ENCODE peak calls at places on chromosomes 7 and 10, in five cellular contexts. One of them, this sample, is unnamed.
A peak's percentile ranks its signal among the peaks of the same experiment; 100 is the strongest.

GRCh38 chr10:104322416-104322782 is 15.9 kb downstream of the ITPRIP start:
- DNase-seq in HepG2: no peak
- DNase-seq in GM12878: no peak
- DNase-seq in A549: no peak
- DNase-seq in K562: no peak
- DNase-seq in this sample: peak; percentile 50

GRCh38 chr7:24035653-24036414 is 248.2 kb upstream of the NPY start:
- DNase-seq in GM12878: no peak
- DNase-seq in A549: no peak
- DNase-seq in HepG2: no peak
- DNase-seq in K562: no peak
- DNase-seq in this sample: no peak

GRCh38 chr10:36725581-36726520 is 399.5 kb upstream of the ANKRD30A start:
- DNase-seq in K562: no peak
- DNase-seq in A549: peak; percentile 86
- DNase-seq in HepG2: peak; percentile 12
- DNase-seq in GM12878: no peak
- DNase-seq in this sample: peak; percentile 47

GRCh38 chr10:132916421-132916841 is 25.9 kb downstream of the CFAP46 start:
- DNase-seq in A549: no peak
- DNase-seq in K562: no peak
- DNase-seq in HepG2: no peak
- DNase-seq in GM12878: no peak
- DNase-seq in this sample: no peak

GRCh38 chr7:17706734-17707133 is 233.6 kb downstream of the SNX13 start:
- DNase-seq in HepG2: peak; percentile 46
- DNase-seq in GM12878: peak; percentile 12
- DNase-seq in K562: peak; percentile 39
- DNase-seq in A549: peak; percentile 80
- DNase-seq in this sample: peak; percentile 43

GRCh38 chr7:26052721-26053120 is 99.3 kb upstream of the NFE2L3 start:
- DNase-seq in A549: peak; percentile 55
- DNase-seq in K562: no peak
- DNase-seq in GM12878: no peak
- DNase-seq in HepG2: no peak
- DNase-seq in this sample: no peak

GRCh38 chr7:159144756-159145543 is at the start of gene VIPR2:
- DNase-seq in GM12878: no peak
- DNase-seq in HepG2: no peak
- DNase-seq in K562: no peak
- DNase-seq in A549: no peak
- DNase-seq in this sample: peak; percentile 72

GRCh38 chr10:129844191-129844590 is 119.9 kb downstream of the EBF3 start:
- DNase-seq in GM12878: no peak
- DNase-seq in HepG2: no peak
- DNase-seq in K562: no peak
- DNase-seq in A549: no peak
- DNase-seq in this sample: no peak

GRCh38 chr10:72152286-72152685 is 63.5 kb upstream of the ANAPC16 start:
- DNase-seq in K562: no peak
- DNase-seq in A549: no peak
- DNase-seq in GM12878: no peak
- DNase-seq in HepG2: no peak
- DNase-seq in this sample: no peak

GRCh38 chr10:101903827-101904520 is 60.4 kb upstream of the KCNIP2 start:
- DNase-seq in K562: no peak
- DNase-seq in HepG2: no peak
- DNase-seq in A549: no peak
- DNase-seq in GM12878: peak; percentile 88
- DNase-seq in this sample: no peak

GRCh38 chr10:49270565-49270964 is 28.4 kb upstream of the C10orf71 start:
- DNase-seq in A549: no peak
- DNase-seq in GM12878: no peak
- DNase-seq in K562: no peak
- DNase-seq in HepG2: no peak
- DNase-seq in this sample: no peak

GRCh38 chr7:69920802-69921201 is 322.5 kb downstream of the AUTS2 start:
- DNase-seq in HepG2: no peak
- DNase-seq in A549: no peak
- DNase-seq in K562: no peak
- DNase-seq in GM12878: no peak
- DNase-seq in this sample: no peak

GRCh38 chr10:43120948-43121290 is 17.3 kb upstream of the CSGALNACT2 start:
- DNase-seq in GM12878: peak; percentile 56
- DNase-seq in A549: no peak
- DNase-seq in K562: no peak
- DNase-seq in HepG2: no peak
- DNase-seq in this sample: no peak

GRCh38 chr7:134448359-134449229 is 10.3 kb downstream of the AKR1B1 start:
- DNase-seq in GM12878: no peak
- DNase-seq in A549: peak; percentile 94
- DNase-seq in K562: peak; percentile 79
- DNase-seq in HepG2: no peak
- DNase-seq in this sample: no peak

GRCh38 chr7:126803990-126804389 is 448.8 kb downstream of the GRM8 start:
- DNase-seq in A549: no peak
- DNase-seq in GM12878: no peak
- DNase-seq in K562: no peak
- DNase-seq in HepG2: no peak
- DNase-seq in this sample: peak; percentile 59

GRCh38 chr10:72261323-72262018 is 12.3 kb upstream of the DDIT4 start:
- DNase-seq in HepG2: no peak
- DNase-seq in A549: peak; percentile 69
- DNase-seq in GM12878: peak; percentile 90
- DNase-seq in K562: peak; percentile 50
- DNase-seq in this sample: peak; percentile 57

GRCh38 chr10:105347487-105347886 is 706.4 kb downstream of the SORCS3 start:
- DNase-seq in A549: no peak
- DNase-seq in GM12878: no peak
- DNase-seq in K562: no peak
- DNase-seq in HepG2: no peak
- DNase-seq in this sample: no peak

GRCh38 chr7:80937336-80937735 is 18.5 kb upstream of the SEMA3C start:
- DNase-seq in A549: no peak
- DNase-seq in K562: no peak
- DNase-seq in HepG2: no peak
- DNase-seq in GM12878: no peak
- DNase-seq in this sample: peak; percentile 37

GRCh38 chr7:80941206-80941758 is 22.4 kb upstream of the SEMA3C start:
- DNase-seq in HepG2: no peak
- DNase-seq in GM12878: no peak
- DNase-seq in K562: no peak
- DNase-seq in A549: peak; percentile 56
- DNase-seq in this sample: no peak

GRCh38 chr7:80940539-80941205 is 21.8 kb upstream of the SEMA3C start:
- DNase-seq in HepG2: no peak
- DNase-seq in K562: no peak
- DNase-seq in A549: peak; percentile 12
- DNase-seq in GM12878: no peak
- DNase-seq in this sample: no peak

GRCh38 chr7:80943342-80943741 is 24.5 kb upstream of the SEMA3C start:
- DNase-seq in A549: peak; percentile 7
- DNase-seq in GM12878: no peak
- DNase-seq in HepG2: no peak
- DNase-seq in K562: no peak
- DNase-seq in this sample: no peak

GRCh38 chr7:80942261-80943041 is 23.6 kb upstream of the SEMA3C start:
- DNase-seq in A549: peak; percentile 99
- DNase-seq in K562: no peak
- DNase-seq in GM12878: no peak
- DNase-seq in HepG2: peak; percentile 61
- DNase-seq in this sample: peak; percentile 38
- TF ChIP-seq REST in A549: no peak
- TF ChIP-seq REST in K562: no peak
- TF ChIP-seq REST in GM12878: no peak
- TF ChIP-seq REST in HepG2: no peak
- TF ChIP-seq REST in this sample: peak; percentile 60

GRCh38 chr10:77877461-77878344 is 48.9 kb downstream of the DLG5 start:
- DNase-seq in A549: no peak
- DNase-seq in GM12878: peak; percentile 20
- DNase-seq in K562: no peak
- DNase-seq in HepG2: no peak
- DNase-seq in this sample: peak; percentile 80
- TF ChIP-seq EP300 in A549: no peak
- TF ChIP-seq EP300 in GM12878: no peak
- TF ChIP-seq EP300 in K562: no peak
- TF ChIP-seq EP300 in HepG2: no peak
- TF ChIP-seq EP300 in this sample: peak; percentile 87

GRCh38 chr7:128843938-128844621 is 13.9 kb downstream of the FLNC start:
- DNase-seq in K562: no peak
- DNase-seq in A549: no peak
- DNase-seq in GM12878: no peak
- DNase-seq in HepG2: no peak
- DNase-seq in this sample: no peak

GRCh38 chr7:128840326-128841170 is 10.3 kb downstream of the FLNC start:
- DNase-seq in K562: no peak
- DNase-seq in HepG2: no peak
- DNase-seq in GM12878: no peak
- DNase-seq in A549: no peak
- DNase-seq in this sample: no peak

GRCh38 chr7:128842674-128843641 is 12.8 kb downstream of the FLNC start:
- DNase-seq in K562: no peak
- DNase-seq in HepG2: no peak
- DNase-seq in GM12878: no peak
- DNase-seq in A549: no peak
- DNase-seq in this sample: no peak

GRCh38 chr7:128841171-128841690 is 11.0 kb downstream of the FLNC start:
- DNase-seq in K562: no peak
- DNase-seq in A549: no peak
- DNase-seq in HepG2: no peak
- DNase-seq in GM12878: no peak
- DNase-seq in this sample: no peak

DNA sequence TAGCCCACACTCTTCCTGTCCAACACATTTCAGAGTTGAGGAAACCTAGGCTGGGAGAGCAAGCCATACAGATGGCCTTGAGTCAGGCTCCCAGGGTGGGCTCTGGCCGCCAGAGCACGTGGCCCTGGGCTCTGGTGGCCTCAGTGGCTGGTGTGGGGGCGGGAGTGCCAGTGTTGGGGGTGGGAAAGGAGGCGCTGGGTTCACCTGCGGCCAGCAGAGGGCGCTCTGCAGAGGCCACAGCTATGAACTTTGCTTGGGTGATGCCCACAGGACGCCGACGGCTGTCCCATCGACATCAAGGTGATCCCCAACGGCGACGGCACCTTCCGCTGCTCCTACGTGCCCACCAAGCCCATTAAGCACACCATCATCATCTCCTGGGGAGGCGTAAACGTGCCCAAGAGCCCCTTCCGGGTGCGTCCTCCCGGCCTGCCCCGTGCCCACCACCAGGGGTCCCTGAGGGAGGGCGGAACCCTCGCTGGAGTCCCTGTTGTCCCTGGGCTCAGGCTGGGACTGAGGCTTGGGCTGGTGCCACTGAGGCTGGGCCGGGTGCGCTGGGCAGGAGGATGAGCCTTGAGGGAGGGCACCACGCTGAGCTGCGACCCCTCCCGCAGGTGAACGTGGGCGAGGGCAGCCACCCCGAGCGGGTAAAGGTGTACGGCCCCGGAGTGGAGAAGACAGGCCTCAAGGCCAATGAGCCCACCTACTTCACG is 11.9 kb downstream of the FLNC start:
- DNase-seq in A549: peak; percentile 48
- DNase-seq in HepG2: no peak
- DNase-seq in K562: peak; percentile 90
- DNase-seq in GM12878: no peak
- DNase-seq in this sample: peak; percentile 87
- TF ChIP-seq REST in A549: no peak
- TF ChIP-seq REST in HepG2: no peak
- TF ChIP-seq REST in K562: no peak
- TF ChIP-seq REST in GM12878: no peak
- TF ChIP-seq REST in this sample: no peak

GRCh38 chr10:5135581-5135980 is 41.4 kb downstream of the AKR1C3 start:
- DNase-seq in K562: no peak
- DNase-seq in HepG2: no peak
- DNase-seq in A549: no peak
- DNase-seq in GM12878: no peak
- DNase-seq in this sample: no peak
- TF ChIP-seq EP300 in K562: no peak
- TF ChIP-seq EP300 in HepG2: no peak
- TF ChIP-seq EP300 in A549: no peak
- TF ChIP-seq EP300 in GM12878: no peak
- TF ChIP-seq EP300 in this sample: no peak

DNA sequence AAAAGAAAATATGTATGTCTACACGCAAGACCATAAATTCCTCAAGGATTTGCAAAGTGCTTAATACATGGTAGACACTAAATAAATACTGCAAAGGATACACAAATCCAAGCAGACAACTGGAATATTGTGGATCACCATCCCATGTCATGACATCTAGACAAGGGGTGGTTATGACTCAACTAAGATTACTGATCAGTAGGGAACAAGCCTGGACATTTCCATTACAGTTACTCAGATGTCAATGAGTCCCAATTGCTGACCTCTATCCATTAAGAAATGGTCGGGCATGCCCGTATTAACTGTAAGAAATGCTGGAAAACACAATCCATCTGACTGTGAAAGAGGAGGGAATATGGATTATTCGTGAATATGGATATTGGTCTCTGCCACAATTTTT is 27.6 kb upstream of the RUFY2 start:
- DNase-seq in HepG2: no peak
- DNase-seq in K562: no peak
- DNase-seq in A549: no peak
- DNase-seq in GM12878: no peak
- DNase-seq in this sample: no peak
- TF ChIP-seq REST in HepG2: no peak
- TF ChIP-seq REST in K562: no peak
- TF ChIP-seq REST in A549: no peak
- TF ChIP-seq REST in GM12878: no peak
- TF ChIP-seq REST in this sample: no peak

DNA sequence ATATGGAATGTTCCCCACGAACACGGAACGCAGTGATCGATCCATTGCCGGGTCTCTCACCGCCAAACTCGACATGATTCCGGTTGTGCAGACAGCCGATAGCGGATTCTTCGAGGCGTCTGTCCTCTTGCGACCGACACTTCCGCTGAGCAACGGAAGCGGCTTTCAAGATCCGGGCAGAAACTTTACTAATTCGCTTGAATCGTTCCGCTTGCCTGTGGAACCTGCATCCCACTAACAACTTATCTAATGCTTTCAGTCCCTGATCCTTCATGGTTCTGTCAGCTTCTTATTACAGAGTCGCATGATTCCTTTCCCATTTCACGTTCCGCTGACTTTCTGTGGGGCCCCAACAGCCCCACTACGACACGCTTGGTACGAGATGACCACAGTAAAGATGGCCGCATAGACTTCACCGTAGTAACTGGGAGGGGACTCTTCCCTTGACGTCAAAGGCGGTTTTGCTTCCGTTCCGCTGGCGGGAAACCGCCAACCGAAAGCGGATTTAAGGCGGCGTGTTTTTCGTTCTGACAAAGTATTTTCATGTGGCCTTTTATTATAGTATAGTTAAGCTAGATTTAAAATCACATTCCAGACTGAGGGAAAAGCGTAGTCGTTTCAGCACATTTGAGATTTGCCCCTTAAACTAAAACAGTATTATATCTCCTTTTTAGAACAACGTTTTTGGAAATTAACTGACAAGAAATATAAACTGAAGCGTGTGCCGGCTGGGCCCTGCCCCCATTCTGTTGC is at the start of gene CSTF2T:
- DNase-seq in HepG2: peak; percentile 62
- DNase-seq in A549: peak; percentile 97
- DNase-seq in K562: peak; percentile 78
- DNase-seq in GM12878: peak; percentile 78
- DNase-seq in this sample: peak; percentile 64
- TF ChIP-seq EP300 in HepG2: no peak
- TF ChIP-seq EP300 in A549: no peak
- TF ChIP-seq EP300 in K562: peak; percentile 67
- TF ChIP-seq EP300 in GM12878: no peak
- TF ChIP-seq EP300 in this sample: no peak

This sample was measured in SK-N-SH.